ENCODE peak calls at places on chromosome 7, in nine cellular contexts. L is HFF-Myc, K is MM.1S, Z is stomach, G is A549, R is esophagus squamous epithelium, S is AG04450, Y is astrocyte of the spinal cord, B is GM23338. P is an unnamed sample.
A peak's percentile ranks its signal among the peaks of the same experiment; 100 is the strongest.

GRCh38 chr7:107958764-107959526 is 44.0 kb downstream of the LAMB1 start:
- DNase-seq in L (no peak), K (no peak), Z (no peak), G (no peak), R (no peak), S (no peak), Y (peak; percentile 79), B (no peak), P (peak; percentile 97)

GRCh38 chr7:97133166-97133565 is 15.7 kb downstream of the SDHAF3 start:
- DNase-seq in L (no peak), K (no peak), Z (no peak), G (no peak), R (no peak), S (no peak), Y (no peak), B (no peak), P (no peak)

GRCh38 chr7:116512524-116513188 is 12.2 kb upstream of the CAV1 start:
- DNase-seq in L (no peak), K (no peak), Z (no peak), G (no peak), R (no peak), S (no peak), Y (no peak), B (no peak), P (peak; percentile 54)

GRCh38 chr7:81244213-81244612 is 325.4 kb upstream of the SEMA3C start:
- DNase-seq in L (peak; percentile 12), K (no peak), Z (no peak), G (peak; percentile 61), R (no peak), S (no peak), Y (no peak), B (no peak), P (peak; percentile 61)

GRCh38 chr7:12094365-12094921 is 116.7 kb upstream of the TMEM106B start:
- DNase-seq in L (no peak), K (no peak), Z (no peak), G (no peak), R (no peak), S (no peak), Y (no peak), B (peak; percentile 80), P (no peak)

GRCh38 chr7:133056370-133057238 is 25.3 kb downstream of the CHCHD3 start:
- DNase-seq in L (no peak), K (no peak), Z (no peak), G (no peak), R (no peak), S (no peak), Y (no peak), B (no peak), P (no peak)

GRCh38 chr7:15757041-15757995 is 70.8 kb upstream of the MEOX2 start:
- DNase-seq in L (no peak), K (no peak), Z (no peak), G (no peak), R (no peak), S (no peak), Y (peak; percentile 76), B (no peak), P (peak; percentile 67)

GRCh38 chr7:47496666-47497065 is 85.2 kb downstream of the TNS3 start:
- DNase-seq in L (no peak), K (no peak), Z (no peak), G (no peak), R (no peak), S (no peak), Y (no peak), B (no peak), P (no peak)

GRCh38 chr7:50068850-50069551 is 24.0 kb downstream of the ZPBP start:
- DNase-seq in L (no peak), K (peak; percentile 52), Z (peak; percentile 54), G (peak; percentile 3), R (no peak), S (no peak), Y (peak; percentile 67), B (peak; percentile 94), P (peak; percentile 15)

DNA sequence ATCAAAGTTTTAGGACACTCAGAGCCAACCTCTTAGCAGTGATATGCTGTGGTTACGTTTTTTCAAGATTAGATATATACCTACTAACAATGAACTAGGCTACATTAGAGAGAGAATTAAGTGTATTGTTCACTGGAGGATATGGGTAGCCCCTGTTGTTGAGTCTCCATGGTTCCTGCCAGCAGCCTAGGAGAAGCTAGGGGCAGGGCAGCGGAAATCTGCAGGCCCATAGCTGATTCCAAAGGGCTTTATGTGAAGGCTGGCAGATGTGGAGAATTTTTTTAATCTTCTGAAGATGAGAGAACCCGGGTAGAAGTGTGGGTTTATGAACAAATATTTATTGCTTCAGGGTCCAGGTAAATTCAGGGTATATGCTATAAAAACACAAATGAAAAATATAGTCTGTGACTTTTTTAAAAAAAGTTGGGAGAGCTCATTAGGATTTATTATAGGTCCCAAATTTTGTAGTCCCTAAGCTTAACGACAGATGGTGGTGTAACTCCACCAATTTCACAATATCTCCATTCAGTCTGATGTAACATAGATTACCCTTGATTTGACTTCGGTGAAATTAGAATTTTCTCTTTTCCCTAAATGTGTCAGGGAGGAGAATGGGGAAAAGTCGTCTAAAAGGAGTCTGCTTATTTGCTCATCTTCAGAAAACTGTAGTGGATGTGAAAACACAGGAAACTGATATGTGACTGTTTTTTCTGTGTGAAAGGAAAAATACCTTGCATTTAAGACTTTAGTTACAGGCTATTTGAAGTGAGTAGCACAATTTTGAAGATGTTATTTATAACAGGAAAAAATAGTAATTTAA is 163.0 kb upstream of the PPP1R3A start:
- DNase-seq in L (peak; percentile 29), K (peak; percentile 78), Z (no peak), G (peak; percentile 54), R (no peak), S (peak; percentile 34), Y (peak; percentile 82), B (peak; percentile 70), P (peak; percentile 78)
- TF ChIP-seq CTCF in L (no peak), K (peak; percentile 80), Z (peak; percentile 61), G (peak; percentile 65), R (peak; percentile 53), S (peak; percentile 61), Y (peak; percentile 59), B (peak; percentile 69), P (peak; percentile 63)

DNA sequence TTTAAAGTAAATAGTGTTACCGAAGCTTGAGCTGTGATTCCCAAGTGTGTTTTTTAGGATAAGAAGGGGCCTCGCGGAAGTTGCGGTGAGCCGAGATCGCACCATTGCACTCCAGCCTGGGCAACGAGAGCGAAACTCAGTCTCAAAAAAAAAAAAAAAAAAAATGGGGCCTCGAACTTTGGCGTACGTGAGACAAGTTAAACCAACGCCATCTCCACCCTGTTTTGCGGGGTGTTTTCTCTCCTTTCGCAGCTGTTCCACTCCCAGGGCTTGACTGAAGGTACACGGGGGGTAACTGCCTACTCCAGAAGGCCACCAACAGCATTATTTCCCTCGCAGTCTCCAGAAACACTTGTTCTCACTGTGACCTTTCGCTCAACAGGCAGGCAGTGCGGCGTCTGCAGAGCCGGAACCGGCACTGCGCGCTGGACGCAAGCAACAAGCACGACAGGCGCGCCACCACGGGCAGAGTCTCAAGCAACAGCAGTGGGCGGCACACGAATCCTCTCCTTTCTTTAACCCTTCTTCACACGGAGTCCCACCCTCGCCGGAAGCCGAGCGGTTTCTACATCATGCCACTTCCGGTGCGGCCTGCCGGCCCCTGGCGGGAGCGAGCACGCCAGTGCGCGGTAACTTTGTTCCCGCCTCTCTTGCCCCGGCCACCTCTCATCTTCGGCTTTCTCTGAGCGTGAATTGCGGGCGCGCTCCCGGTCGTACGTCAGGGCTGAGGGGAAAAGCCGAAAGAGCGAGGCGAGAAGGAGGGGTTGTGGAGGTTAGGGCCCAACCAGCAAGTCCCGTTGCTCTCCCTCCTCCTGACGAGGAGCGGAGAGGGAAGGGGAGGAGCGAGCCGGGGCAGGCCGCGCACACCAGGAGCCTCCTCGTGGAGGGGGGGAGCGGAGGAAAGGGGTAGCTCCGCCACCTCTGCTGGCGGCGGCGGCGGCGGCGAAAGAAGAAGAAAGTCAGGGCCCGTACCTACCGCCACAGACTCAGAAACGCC is 826 bp upstream of the CDK13 start:
- DNase-seq in L (peak; percentile 98), K (peak; percentile 99), Z (peak; percentile 98), G (peak; percentile 99), R (peak; percentile 94), S (peak; percentile 99), Y (peak; percentile 100), B (peak; percentile 99), P (peak; percentile 99)
- TF ChIP-seq CTCF in L (no peak), K (no peak), Z (peak; percentile 15), G (no peak), R (peak; percentile 4), S (no peak), Y (no peak), B (no peak), P (no peak)

GRCh38 chr7:3066506-3066905 is 22.8 kb upstream of the CARD11 start:
- DNase-seq in L (no peak), K (no peak), Z (no peak), G (no peak), R (no peak), S (no peak), Y (no peak), B (no peak), P (no peak)

GRCh38 chr7:3064077-3064476 is 20.4 kb upstream of the CARD11 start:
- DNase-seq in L (no peak), K (no peak), Z (no peak), G (no peak), R (no peak), S (no peak), Y (no peak), B (no peak), P (no peak)

GRCh38 chr7:3067193-3067592 is 23.5 kb upstream of the CARD11 start:
- DNase-seq in L (no peak), K (no peak), Z (no peak), G (no peak), R (no peak), S (no peak), Y (no peak), B (no peak), P (no peak)

GRCh38 chr7:3067606-3068005 is 23.9 kb upstream of the CARD11 start:
- DNase-seq in L (no peak), K (no peak), Z (no peak), G (no peak), R (no peak), S (no peak), Y (no peak), B (no peak), P (no peak)

DNA sequence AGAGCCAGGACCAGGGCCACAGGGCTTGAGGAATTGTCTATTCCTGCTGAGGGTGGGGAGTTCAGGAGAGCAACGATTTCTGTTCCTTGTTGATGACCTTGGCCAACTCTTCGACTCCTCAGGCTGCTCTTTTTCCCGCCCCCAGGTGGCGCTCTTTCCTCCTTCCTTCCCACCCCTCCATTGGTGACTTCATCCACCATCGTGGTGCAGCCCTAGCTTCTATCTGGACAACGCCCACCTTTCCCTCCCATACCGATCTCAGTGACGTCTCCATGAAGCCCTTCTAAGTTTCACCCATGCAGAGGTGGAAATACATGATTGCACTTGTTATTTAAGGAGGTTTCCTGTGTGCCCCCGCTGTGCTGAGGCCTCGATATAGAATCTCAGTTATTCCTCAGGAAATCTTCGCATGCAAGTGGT is 22.1 kb upstream of the CARD11 start:
- DNase-seq in L (no peak), K (no peak), Z (peak; percentile 47), G (peak; percentile 45), R (no peak), S (no peak), Y (peak; percentile 2), B (peak; percentile 91), P (peak; percentile 13)
- TF ChIP-seq CTCF in L (peak; percentile 65), K (peak; percentile 54), Z (peak; percentile 18), G (peak; percentile 48), R (peak; percentile 34), S (peak; percentile 53), Y (peak; percentile 66), B (peak; percentile 92), P (peak; percentile 47)

DNA sequence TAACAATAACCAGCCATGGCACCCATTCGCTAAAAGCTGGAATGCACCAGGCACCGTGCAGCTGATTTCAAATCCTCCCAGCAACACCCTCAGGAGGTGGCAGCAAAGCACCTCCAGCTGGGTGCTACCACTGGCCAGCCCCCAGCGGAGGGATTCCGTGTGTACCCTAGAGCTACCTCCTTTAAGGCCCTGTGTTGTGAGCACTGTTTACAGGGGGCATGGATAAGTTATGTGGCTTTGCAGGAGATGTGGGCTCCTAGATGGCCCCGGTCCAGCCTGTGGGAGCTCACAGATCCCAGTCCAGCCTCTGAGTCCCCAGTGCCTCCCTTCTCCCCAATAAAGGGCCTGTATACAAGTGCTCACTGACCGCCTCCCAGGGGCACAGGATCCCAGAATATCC is 27.1 kb downstream of the TNRC18 start:
- DNase-seq in L (no peak), K (peak; percentile 66), Z (peak; percentile 52), G (peak; percentile 88), R (no peak), S (no peak), Y (no peak), B (no peak), P (peak; percentile 38)
- TF ChIP-seq CTCF in L (no peak), K (peak; percentile 59), Z (peak; percentile 30), G (peak; percentile 60), R (peak; percentile 21), S (no peak), Y (no peak), B (peak; percentile 42), P (peak; percentile 2)

P was measured in fibroblast of mammary gland.